ENCODE peak calls at places on chromosome 6, in four cellular contexts. One of them, this sample, is unnamed.

GRCh38 chr6:104325341-104326172 is 534.2 kb downstream of the HACE1 start:
- DNase-seq in SJCRH30: peak; percentile 3
- DNase-seq in OCI-LY7: peak; percentile 10
- DNase-seq in fibroblast of lung: peak; percentile 4
- DNase-seq in this sample: no peak

GRCh38 chr6:30544666-30545272 is 11.5 kb downstream of the GNL1 start:
- DNase-seq in SJCRH30: peak; percentile 18
- DNase-seq in OCI-LY7: peak; percentile 67
- DNase-seq in fibroblast of lung: peak; percentile 76
- DNase-seq in this sample: no peak

GRCh38 chr6:42316390-42316970 is 98.8 kb upstream of the MRPS10 start:
- DNase-seq in SJCRH30: peak; percentile 20
- DNase-seq in OCI-LY7: no peak
- DNase-seq in fibroblast of lung: peak; percentile 73
- DNase-seq in this sample: no peak

GRCh38 chr6:72022830-72023229 is 136.5 kb downstream of the RIMS1 start:
- DNase-seq in SJCRH30: no peak
- DNase-seq in OCI-LY7: no peak
- DNase-seq in fibroblast of lung: no peak
- DNase-seq in this sample: no peak

GRCh38 chr6:32979720-32980487 is 11.5 kb downstream of the BRD2 start:
- DNase-seq in SJCRH30: no peak
- DNase-seq in OCI-LY7: no peak
- DNase-seq in fibroblast of lung: no peak
- DNase-seq in this sample: no peak

GRCh38 chr6:134519456-134519855 is 201.5 kb upstream of the SGK1 start:
- DNase-seq in SJCRH30: no peak
- DNase-seq in OCI-LY7: peak; percentile 11
- DNase-seq in fibroblast of lung: no peak
- DNase-seq in this sample: no peak

GRCh38 chr6:146339716-146340115 is 203.9 kb upstream of the RAB32 start:
- DNase-seq in SJCRH30: no peak
- DNase-seq in OCI-LY7: no peak
- DNase-seq in fibroblast of lung: no peak
- DNase-seq in this sample: no peak

GRCh38 chr6:44925100-44925739 is 402.9 kb upstream of the RUNX2 start:
- DNase-seq in SJCRH30: no peak
- DNase-seq in OCI-LY7: no peak
- DNase-seq in fibroblast of lung: no peak
- DNase-seq in this sample: no peak

GRCh38 chr6:154433477-154434241 is 76.8 kb downstream of the CNKSR3 start:
- DNase-seq in SJCRH30: no peak
- DNase-seq in OCI-LY7: no peak
- DNase-seq in fibroblast of lung: no peak
- DNase-seq in this sample: no peak

GRCh38 chr6:43579171-43579570 is 3.2 kb downstream of the POLH start:
- DNase-seq in SJCRH30: no peak
- DNase-seq in OCI-LY7: no peak
- DNase-seq in fibroblast of lung: no peak
- DNase-seq in this sample: no peak

GRCh38 chr6:170188571-170189001 is 102.3 kb downstream of the DLL1 start:
- DNase-seq in SJCRH30: no peak
- DNase-seq in OCI-LY7: no peak
- DNase-seq in fibroblast of lung: no peak
- DNase-seq in this sample: no peak

GRCh38 chr6:110404602-110405001 is 10.8 kb downstream of the DDO start:
- DNase-seq in SJCRH30: no peak
- DNase-seq in OCI-LY7: no peak
- DNase-seq in fibroblast of lung: peak; percentile 20
- DNase-seq in this sample: no peak

GRCh38 chr6:143966291-143966690 is 41.8 kb downstream of the PLAGL1 start:
- DNase-seq in SJCRH30: no peak
- DNase-seq in OCI-LY7: no peak
- DNase-seq in fibroblast of lung: no peak
- DNase-seq in this sample: no peak

GRCh38 chr6:141988954-141989705 is 143.6 kb upstream of the GJE1 start:
- DNase-seq in SJCRH30: peak; percentile 13
- DNase-seq in OCI-LY7: peak; percentile 46
- DNase-seq in fibroblast of lung: peak; percentile 82
- DNase-seq in this sample: no peak

GRCh38 chr6:148037496-148037895 is 305.1 kb upstream of the SASH1 start:
- DNase-seq in SJCRH30: no peak
- DNase-seq in OCI-LY7: no peak
- DNase-seq in fibroblast of lung: peak; percentile 37
- DNase-seq in this sample: no peak

GRCh38 chr6:43242908-43243648 is at the start of gene TTBK1:
- DNase-seq in SJCRH30: no peak
- DNase-seq in OCI-LY7: no peak
- DNase-seq in fibroblast of lung: no peak
- DNase-seq in this sample: no peak

GRCh38 chr6:2216794-2217383 is 28.5 kb downstream of the GMDS start:
- DNase-seq in SJCRH30: no peak
- DNase-seq in OCI-LY7: no peak
- DNase-seq in fibroblast of lung: no peak
- DNase-seq in this sample: no peak

GRCh38 chr6:109292983-109293586 is 89.2 kb downstream of the CD164 start:
- DNase-seq in SJCRH30: no peak
- DNase-seq in OCI-LY7: no peak
- DNase-seq in fibroblast of lung: no peak
- DNase-seq in this sample: no peak

GRCh38 chr6:44416103-44416502 is 28.6 kb downstream of the CDC5L start:
- DNase-seq in SJCRH30: no peak
- DNase-seq in OCI-LY7: no peak
- DNase-seq in fibroblast of lung: peak; percentile 43
- DNase-seq in this sample: no peak

GRCh38 chr6:128242765-128243403 is 277.5 kb downstream of the PTPRK start:
- DNase-seq in SJCRH30: no peak
- DNase-seq in OCI-LY7: no peak
- DNase-seq in fibroblast of lung: peak; percentile 11
- DNase-seq in this sample: no peak

GRCh38 chr6:152975204-152975915 is 7.5 kb downstream of the FBXO5 start:
- DNase-seq in SJCRH30: no peak
- DNase-seq in OCI-LY7: peak; percentile 25
- DNase-seq in fibroblast of lung: peak; percentile 51
- DNase-seq in this sample: no peak

GRCh38 chr6:121274896-121275295 is 59.4 kb downstream of the TBC1D32 start:
- DNase-seq in SJCRH30: no peak
- DNase-seq in OCI-LY7: no peak
- DNase-seq in fibroblast of lung: no peak
- DNase-seq in this sample: no peak

GRCh38 chr6:39670519-39670918 is 54.7 kb downstream of the KIF6 start:
- DNase-seq in SJCRH30: no peak
- DNase-seq in OCI-LY7: no peak
- DNase-seq in fibroblast of lung: no peak
- DNase-seq in this sample: no peak

GRCh38 chr6:33073431-33073871 is at the start of gene HLA-DPA1:
- DNase-seq in SJCRH30: no peak
- DNase-seq in OCI-LY7: peak; percentile 90
- DNase-seq in fibroblast of lung: no peak
- DNase-seq in this sample: no peak

DNA sequence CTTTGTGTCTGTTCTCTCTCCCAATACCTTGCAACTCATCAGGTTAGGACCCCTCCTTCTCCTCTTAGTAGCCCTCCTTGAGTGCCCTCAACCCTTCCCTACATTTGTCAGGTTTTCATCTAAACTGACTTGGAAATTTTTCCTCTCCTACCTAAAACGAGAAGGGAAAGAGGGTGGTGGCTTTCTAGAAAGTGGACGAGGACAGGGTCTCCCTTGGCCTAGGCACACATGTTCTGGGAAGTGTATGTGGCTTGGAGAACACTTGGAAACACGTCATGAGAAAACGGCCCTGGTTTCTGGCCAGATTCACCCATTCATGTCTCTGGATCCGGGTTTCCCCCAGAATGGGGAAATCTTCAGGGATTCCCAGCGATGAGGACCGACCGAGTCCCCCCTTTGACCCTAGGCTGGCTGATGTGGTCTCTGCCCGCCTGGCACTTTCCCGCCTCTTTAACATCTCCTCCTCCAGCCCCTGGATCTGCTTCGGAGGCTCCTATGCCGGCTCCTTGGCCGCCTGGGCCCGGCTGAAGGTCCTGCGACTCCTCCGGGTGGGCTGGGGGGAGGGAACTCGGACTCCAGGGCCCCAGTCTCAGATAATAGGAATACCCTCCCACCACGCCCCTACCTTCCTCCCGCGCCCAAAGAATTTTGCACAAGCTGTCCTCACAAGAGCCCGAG is 2.9 kb downstream of the PRSS16 start:
- DNase-seq in SJCRH30: no peak
- DNase-seq in OCI-LY7: peak; percentile 3
- DNase-seq in fibroblast of lung: no peak
- DNase-seq in this sample: no peak
- H3K27ac ChIP-seq in SJCRH30: no peak overlapping the region
- H3K27ac ChIP-seq in OCI-LY7: no peak overlapping the region
- H3K27ac ChIP-seq in fibroblast of lung: no peak overlapping the region
- H3K27ac ChIP-seq in this sample: no peak overlapping the region

DNA sequence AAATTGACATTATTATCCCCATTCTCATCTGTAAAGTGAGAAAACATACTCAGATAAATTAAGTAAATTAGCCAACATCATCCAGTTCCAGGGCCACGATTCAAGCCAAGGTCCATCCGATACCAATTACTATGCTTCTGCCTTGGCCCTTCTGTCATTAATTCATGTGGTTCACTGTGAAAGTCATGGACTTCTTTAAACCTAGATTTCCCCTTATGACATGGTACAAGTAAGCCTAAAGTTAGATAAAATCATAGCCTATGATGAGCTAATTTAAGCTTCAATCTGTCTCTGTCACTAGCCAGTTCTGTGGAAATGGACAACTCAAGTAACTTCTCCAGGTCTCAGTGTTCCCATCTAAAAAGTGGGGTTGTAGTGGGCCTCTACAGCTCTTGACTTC is 225.5 kb upstream of the MARCKS start:
- DNase-seq in SJCRH30: no peak
- DNase-seq in OCI-LY7: no peak
- DNase-seq in fibroblast of lung: no peak
- DNase-seq in this sample: no peak
- H3K4me3 ChIP-seq in SJCRH30: no peak overlapping the region
- H3K4me3 ChIP-seq in OCI-LY7: peak overlapping the region; percentile 66
- H3K4me3 ChIP-seq in fibroblast of lung: no peak overlapping the region
- H3K4me3 ChIP-seq in this sample: peak overlapping the region; percentile 69

GRCh38 chr6:116405147-116405546 is 34.4 kb downstream of the DSE start:
- DNase-seq in SJCRH30: peak; percentile 49
- DNase-seq in OCI-LY7: peak; percentile 89
- DNase-seq in fibroblast of lung: peak; percentile 72
- DNase-seq in this sample: no peak

GRCh38 chr6:116408476-116408875 is 37.7 kb downstream of the DSE start:
- DNase-seq in SJCRH30: no peak
- DNase-seq in OCI-LY7: no peak
- DNase-seq in fibroblast of lung: no peak
- DNase-seq in this sample: no peak

GRCh38 chr6:116405663-116406329 is 35.0 kb downstream of the DSE start:
- DNase-seq in SJCRH30: peak; percentile 23
- DNase-seq in OCI-LY7: peak; percentile 78
- DNase-seq in fibroblast of lung: peak; percentile 71
- DNase-seq in this sample: no peak

GRCh38 chr6:116404706-116405105 is 34.0 kb downstream of the DSE start:
- DNase-seq in SJCRH30: no peak
- DNase-seq in OCI-LY7: no peak
- DNase-seq in fibroblast of lung: peak; percentile 66
- DNase-seq in this sample: no peak

GRCh38 chr6:116406678-116407345 is 36.1 kb downstream of the DSE start:
- DNase-seq in SJCRH30: peak; percentile 45
- DNase-seq in OCI-LY7: no peak
- DNase-seq in fibroblast of lung: peak; percentile 54
- DNase-seq in this sample: no peak
- H3K27ac ChIP-seq in SJCRH30: peak overlapping the region; percentile 21
- H3K27ac ChIP-seq in OCI-LY7: peak overlapping the region; percentile 92
- H3K27ac ChIP-seq in fibroblast of lung: peak overlapping the region; percentile 29
- H3K27ac ChIP-seq in this sample: peak overlapping the region; percentile 30

GRCh38 chr6:79872986-79873385 is 74.4 kb downstream of the ELOVL4 start:
- DNase-seq in SJCRH30: no peak
- DNase-seq in OCI-LY7: no peak
- DNase-seq in fibroblast of lung: peak; percentile 22
- DNase-seq in this sample: no peak

GRCh38 chr6:79872303-79872702 is 75.0 kb downstream of the ELOVL4 start:
- DNase-seq in SJCRH30: no peak
- DNase-seq in OCI-LY7: no peak
- DNase-seq in fibroblast of lung: no peak
- DNase-seq in this sample: no peak

GRCh38 chr6:79869184-79869583 is 78.2 kb downstream of the ELOVL4 start:
- DNase-seq in SJCRH30: no peak
- DNase-seq in OCI-LY7: no peak
- DNase-seq in fibroblast of lung: no peak
- DNase-seq in this sample: no peak

GRCh38 chr6:79868098-79868722 is 79.1 kb downstream of the ELOVL4 start:
- DNase-seq in SJCRH30: peak; percentile 49
- DNase-seq in OCI-LY7: peak; percentile 72
- DNase-seq in fibroblast of lung: peak; percentile 76
- DNase-seq in this sample: no peak

DNA sequence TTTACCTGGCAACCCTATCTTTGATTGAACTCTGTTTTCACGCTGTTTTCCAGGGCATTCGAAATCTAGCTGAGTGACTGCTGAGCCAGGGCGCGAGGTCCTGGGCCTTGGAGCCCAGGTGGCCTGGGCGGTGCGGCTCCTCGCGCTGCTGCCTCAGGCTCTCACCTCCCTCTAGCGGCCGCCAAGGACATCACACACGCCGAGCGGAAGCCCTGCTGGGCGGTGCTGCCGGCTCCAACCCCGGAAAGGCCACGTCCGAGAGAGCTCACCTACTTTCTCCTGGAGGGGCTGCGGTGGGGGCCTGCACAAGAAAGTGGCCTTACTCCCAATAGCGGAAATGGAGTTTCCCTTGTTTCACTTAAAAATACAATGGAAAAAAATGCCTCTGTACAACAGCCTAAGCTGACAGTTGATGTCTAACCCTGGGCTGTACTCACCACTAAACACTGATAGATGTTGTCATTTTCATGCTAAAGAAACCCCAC is 77.7 kb downstream of the ELOVL4 start:
- DNase-seq in SJCRH30: peak; percentile 68
- DNase-seq in OCI-LY7: peak; percentile 87
- DNase-seq in fibroblast of lung: peak; percentile 65
- DNase-seq in this sample: peak; percentile 71
- H3K4me3 ChIP-seq in SJCRH30: peak overlapping the region; percentile 40
- H3K4me3 ChIP-seq in OCI-LY7: no peak overlapping the region
- H3K4me3 ChIP-seq in fibroblast of lung: peak overlapping the region; percentile 25
- H3K4me3 ChIP-seq in this sample: peak overlapping the region; percentile 46

DNA sequence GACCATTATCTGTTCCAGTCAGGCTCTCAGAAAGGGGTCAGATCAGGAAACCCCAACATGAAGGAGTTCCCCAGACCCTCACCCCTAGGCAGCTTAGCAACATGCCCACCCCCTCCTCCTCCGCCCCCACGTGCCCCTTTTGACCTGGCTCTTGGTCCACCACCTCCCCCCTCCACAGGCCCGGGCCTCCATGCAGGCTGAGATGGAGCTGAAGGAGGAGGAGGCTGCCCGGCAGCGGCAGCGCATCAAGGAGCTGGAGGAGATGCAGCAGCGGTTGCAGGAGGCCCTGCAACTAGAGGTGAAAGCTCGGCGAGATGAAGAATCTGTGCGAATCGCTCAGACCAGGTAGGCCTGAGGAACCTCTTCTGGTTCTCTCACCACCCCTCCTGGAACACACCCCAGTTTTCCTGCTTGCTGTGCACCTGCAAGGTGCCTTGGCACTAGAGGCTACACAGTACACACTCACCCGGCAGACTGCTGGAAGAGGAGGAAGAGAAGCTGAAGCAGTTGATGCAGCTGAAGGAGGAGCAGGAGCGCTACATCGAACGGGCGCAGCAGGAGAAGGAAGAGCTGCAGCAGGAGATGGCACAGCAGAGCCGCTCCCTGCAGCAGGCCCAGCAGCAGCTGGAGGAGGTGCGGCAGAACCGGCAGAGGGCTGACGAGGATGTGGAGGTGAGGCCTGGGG is 21.9 kb downstream of the DEF6 start:
- DNase-seq in SJCRH30: no peak
- DNase-seq in OCI-LY7: no peak
- DNase-seq in fibroblast of lung: no peak
- DNase-seq in this sample: no peak
- H3K27ac ChIP-seq in SJCRH30: no peak overlapping the region
- H3K27ac ChIP-seq in OCI-LY7: no peak overlapping the region
- H3K27ac ChIP-seq in fibroblast of lung: no peak overlapping the region
- H3K27ac ChIP-seq in this sample: no peak overlapping the region

This sample was measured in psoas muscle.